ENCODE peak calls at places on chromosomes 12 and 14, in four cellular contexts. E is upper lobe of right lung, J is dorsolateral prefrontal cortex, M is cardiac muscle cell. Y is an unnamed sample. For H3K27me3, the result is how much of the 10 kb centered on the place peaks cover.

GRCh38 chr12:38931461-38931860 is 26.1 kb upstream of the CPNE8 start:
- DNase-seq in J (no peak), M (no peak), E (no peak), Y (no peak)

GRCh38 chr14:32675433-32675832 is 263.2 kb upstream of the NPAS3 start:
- DNase-seq in M (no peak), J (no peak), E (no peak), Y (no peak)

GRCh38 chr12:89824822-89825221 is 116.2 kb upstream of the ATP2B1 start:
- DNase-seq in J (no peak), E (no peak), M (no peak), Y (no peak)

GRCh38 chr12:121494093-121494787 is 86.6 kb downstream of the KDM2B start:
- DNase-seq in M (peak), E (peak), J (no peak), Y (no peak)

GRCh38 chr12:52236386-52237050 is 3.5 kb downstream of the KRT7 start:
- DNase-seq in E (no peak), M (no peak), J (no peak), Y (no peak)

GRCh38 chr12:90305379-90305778 is 596.7 kb upstream of the ATP2B1 start:
- DNase-seq in E (no peak), M (no peak), J (no peak), Y (no peak)

GRCh38 chr12:69396041-69396440 is 36.5 kb downstream of the YEATS4 start:
- DNase-seq in E (no peak), J (no peak), M (no peak), Y (no peak)

GRCh38 chr14:33777651-33778050 is 173.2 kb downstream of the EGLN3 start:
- DNase-seq in J (no peak), M (no peak), E (no peak), Y (no peak)

GRCh38 chr12:109476807-109477184 is 304 bp downstream of the KCTD10 start:
- DNase-seq in J (no peak), E (no peak), M (no peak), Y (no peak)

GRCh38 chr14:99274346-99275221 is 2.6 kb upstream of the BCL11B start:
- DNase-seq in E (no peak), J (peak), M (peak), Y (peak)

GRCh38 chr12:68119724-68120211 is 39.8 kb downstream of the IFNG start:
- DNase-seq in E (no peak), J (peak), M (no peak), Y (peak)

GRCh38 chr12:76084277-76085158 is at the start of gene NAP1L1:
- DNase-seq in J (peak), M (peak), E (peak), Y (peak)

GRCh38 chr14:24113801-24114535 is 609 bp upstream of the DCAF11 start:
- DNase-seq in E (peak), J (peak), M (peak), Y (peak)

GRCh38 chr12:25960926-25961325 is 2.4 kb downstream of the RASSF8 start:
- DNase-seq in E (no peak), J (no peak), M (no peak), Y (no peak)

GRCh38 chr12:122878780-122879612 is 16.9 kb downstream of the VPS37B start:
- DNase-seq in M (no peak), J (no peak), E (no peak), Y (no peak)

GRCh38 chr14:77151245-77151644 is 9.7 kb upstream of the ZDHHC22 start:
- DNase-seq in E (no peak), M (peak), J (peak), Y (no peak)
- TF ChIP-seq CTCF in E (peak), M (peak), J (peak), Y (peak)

DNA sequence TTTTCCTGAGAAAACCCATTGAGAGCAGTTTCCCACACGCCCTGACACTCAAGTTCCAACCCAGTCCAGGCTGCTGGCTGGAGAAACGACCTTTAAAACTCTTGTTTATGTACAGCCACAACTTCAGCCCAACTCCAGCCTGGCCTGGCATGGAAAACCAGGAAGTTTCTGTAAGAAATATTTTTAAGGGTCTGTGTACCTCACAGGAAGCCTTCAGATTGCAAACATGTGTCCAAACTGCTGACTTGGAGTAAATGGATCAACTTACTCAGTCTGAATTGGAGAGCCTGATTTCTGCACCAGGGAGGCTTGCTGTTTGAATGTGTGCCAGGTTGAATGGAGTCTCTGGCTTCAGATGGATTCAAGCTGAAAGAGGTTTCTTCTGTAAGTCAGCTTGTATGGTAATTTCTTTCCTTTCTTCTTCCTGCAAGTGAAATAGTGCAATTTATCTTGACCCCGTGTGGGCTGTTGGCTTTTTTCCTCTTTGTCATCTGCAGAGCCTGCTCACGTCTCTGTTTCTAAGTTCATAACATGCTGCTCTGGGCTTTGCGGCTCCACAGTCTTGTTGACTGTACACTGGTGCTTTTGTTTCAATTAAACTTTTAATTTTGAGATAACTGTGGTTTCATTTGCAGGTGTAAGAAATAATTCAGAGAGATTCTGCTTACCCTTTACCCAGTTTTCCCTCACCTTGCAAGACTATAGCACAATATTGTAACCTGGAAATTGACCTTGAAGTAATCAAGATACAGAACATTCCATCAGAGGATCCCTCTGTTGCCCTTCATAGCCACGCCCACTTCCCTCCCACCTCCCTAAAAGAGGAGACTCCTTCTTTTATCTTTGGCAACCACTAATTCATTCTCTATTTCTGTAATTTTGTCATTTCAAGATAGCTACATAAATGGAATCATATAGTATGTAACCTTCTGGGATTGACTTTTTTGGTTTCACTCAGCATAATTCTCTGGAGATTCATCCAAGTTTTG is 109.7 kb upstream of the PRMT8 start:
- DNase-seq in M (no peak), J (no peak), E (no peak), Y (no peak)
- H3K4me3 ChIP-seq in M (no peak), J (no peak), E (no peak), Y (no peak)

GRCh38 chr14:62118871-62119270 is 356.7 kb downstream of the SNAPC1 start:
- DNase-seq in J (no peak), E (no peak), M (no peak), Y (no peak)
- H3K27me3 ChIP-seq in J (under half), E (half or more), M (half or more), Y (under half)

GRCh38 chr14:51652168-51653095 is 722 bp downstream of the FRMD6 start:
- DNase-seq in E (no peak), J (peak), M (no peak), Y (no peak)
- TF ChIP-seq CTCF in E (peak), J (no peak), M (no peak), Y (no peak)

DNA sequence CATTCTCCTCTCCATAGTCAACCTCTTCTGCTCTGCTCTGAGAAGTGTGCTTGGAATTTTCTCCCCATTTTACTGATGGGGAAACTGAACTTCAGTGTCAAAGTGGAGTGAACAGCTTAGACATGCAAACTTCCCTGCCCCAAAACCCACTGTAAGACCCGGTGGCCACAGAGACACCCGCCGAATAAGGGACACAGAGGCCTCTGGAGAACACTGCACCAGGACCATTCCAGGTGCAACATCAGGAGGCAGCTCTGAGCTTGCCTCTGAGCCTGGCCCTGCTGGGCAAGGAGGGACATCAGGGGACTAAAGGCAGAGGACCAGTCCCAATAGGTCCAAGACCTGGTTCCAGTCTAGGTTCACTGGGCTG is 1.7 kb downstream of the HDAC7 start:
- DNase-seq in J (no peak), E (peak), M (no peak), Y (no peak)
- H3K4me3 ChIP-seq in J (no peak), E (peak), M (no peak), Y (peak)

DNA sequence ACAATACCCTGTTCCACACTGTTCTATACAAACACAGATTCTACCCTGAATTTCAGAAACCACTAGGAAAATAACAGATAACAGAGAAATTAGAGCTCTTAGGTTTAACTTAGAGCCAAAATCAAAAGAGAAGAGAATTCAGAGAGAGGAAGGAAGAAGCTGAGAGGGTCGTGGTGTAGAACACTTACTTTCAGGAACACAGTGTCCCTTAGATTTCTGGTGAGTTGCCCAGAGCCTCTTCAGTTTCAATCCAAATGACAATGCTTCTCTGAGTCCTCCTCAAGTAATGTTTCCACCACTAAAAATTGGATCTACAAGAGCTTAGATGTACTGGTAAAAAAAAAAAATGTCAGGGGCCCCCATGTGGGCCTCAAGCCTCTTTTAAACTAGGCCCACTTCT is 2.6 kb downstream of the YAF2 start:
- DNase-seq in J (no peak), E (no peak), M (no peak), Y (no peak)
- H3K27me3 ChIP-seq in J (under half), E (under half), M (under half), Y (under half)

Y was measured in GM06990.